ENCODE peak calls at places on chromosomes 12 and 14, in four cellular contexts. T, E, I and H are unnamed samples.

GRCh38 chr12:10001141-10001778 is 2.3 kb upstream of the CLEC1B start:
- DNase-seq in T (no peak), E (no peak), I (no peak), H (peak)

GRCh38 chr12:93591137-93591868 is 18.8 kb downstream of the SOCS2 start:
- DNase-seq in T (peak), E (peak), I (peak), H (peak)

GRCh38 chr14:26984318-26985177 is 386.7 kb upstream of the NOVA1 start:
- DNase-seq in T (peak), E (peak), I (peak), H (peak)

GRCh38 chr14:81406863-81407262 is 6.7 kb upstream of the STON2 start:
- DNase-seq in T (peak), I (no peak), E (no peak), H (peak)

GRCh38 chr12:122195405-122195804 is 8.1 kb upstream of the B3GNT4 start:
- DNase-seq in T (no peak), E (no peak), I (no peak), H (no peak)

GRCh38 chr12:57735198-57735855 is 3.2 kb downstream of the AGAP2 start:
- DNase-seq in E (no peak), T (no peak), I (peak), H (peak)

GRCh38 chr12:62732861-62733427 is 202.0 kb downstream of the PPM1H start:
- DNase-seq in T (peak), E (peak), I (no peak), H (no peak)

GRCh38 chr14:105485720-105486332 is 860 bp upstream of the CRIP1 start:
- DNase-seq in E (peak), T (no peak), I (peak), H (no peak)

GRCh38 chr14:99632410-99633035 is 12.4 kb upstream of the HHIPL1 start:
- DNase-seq in E (no peak), I (no peak), T (no peak), H (no peak)

GRCh38 chr12:105041186-105041585 is 43.1 kb downstream of the ALDH1L2 start:
- DNase-seq in T (peak), I (no peak), E (no peak), H (no peak)